ENCODE peak calls at places on chromosomes 3 and 15, in nine cellular contexts. F is caudate nucleus, P is T-helper 17 cell, R is nephron progenitor cell, E is GOT3, D is T-helper 2 cell, C is left ventricle myocardium inferior, O is AG08395, L is SJSA1. Y is an unnamed sample.

GRCh38 chr15:44033894-44034293 is 161.2 kb downstream of the FRMD5 start:
- DNase-seq in R (no peak), D (no peak), F (no peak), E (peak), C (no peak), O (peak), L (no peak), P (no peak), Y (no peak)

GRCh38 chr3:55180161-55180560 is 252.3 kb upstream of the LRTM1 start:
- DNase-seq in O (peak), P (no peak), R (no peak), F (no peak), L (no peak), D (no peak), C (no peak), E (no peak), Y (no peak)

GRCh38 chr3:45236964-45237363 is 10.9 kb upstream of the TMEM158 start:
- DNase-seq in E (no peak), L (no peak), R (no peak), F (no peak), O (no peak), P (no peak), D (no peak), C (no peak), Y (no peak)

GRCh38 chr3:15326037-15326436 is 6.3 kb downstream of the SH3BP5 start:
- DNase-seq in F (no peak), D (no peak), R (no peak), O (no peak), C (no peak), E (no peak), P (no peak), L (no peak), Y (no peak)

GRCh38 chr3:158794206-158794605 is 7.6 kb upstream of the MFSD1 start:
- DNase-seq in L (no peak), C (no peak), P (no peak), F (no peak), E (no peak), O (no peak), R (no peak), D (no peak), Y (no peak)

GRCh38 chr3:12829886-12830784 is 11.2 kb downstream of the RPL32 start:
- DNase-seq in F (no peak), O (no peak), R (no peak), D (no peak), C (no peak), P (no peak), E (no peak), L (no peak), Y (no peak)

GRCh38 chr3:30886888-30887287 is 7.6 kb downstream of the GADL1 start:
- DNase-seq in C (no peak), P (no peak), E (no peak), L (no peak), R (no peak), D (no peak), O (no peak), F (no peak), Y (no peak)

GRCh38 chr3:104629038-104629437 is 737.7 kb upstream of the ALCAM start:
- DNase-seq in D (no peak), L (no peak), C (no peak), F (no peak), R (no peak), E (no peak), O (peak), P (no peak), Y (no peak)

GRCh38 chr3:30475038-30475808 is 131.2 kb upstream of the TGFBR2 start:
- DNase-seq in O (no peak), P (no peak), L (no peak), R (no peak), F (no peak), D (no peak), C (no peak), E (no peak), Y (peak)

GRCh38 chr3:120203016-120203415 is 82.0 kb downstream of the GPR156 start:
- DNase-seq in L (no peak), R (no peak), D (no peak), E (no peak), P (no peak), C (no peak), O (peak), F (no peak), Y (no peak)

GRCh38 chr3:113084777-113085176 is 94.0 kb downstream of the GTPBP8 start:
- DNase-seq in E (no peak), R (no peak), P (no peak), D (no peak), C (peak), F (no peak), O (peak), L (no peak), Y (no peak)

GRCh38 chr15:66042624-66043023 is 173.3 kb downstream of the RAB11A start:
- DNase-seq in D (no peak), E (no peak), F (no peak), L (no peak), R (no peak), O (no peak), P (no peak), C (no peak), Y (no peak)

GRCh38 chr3:52281980-52282801 is 3.7 kb upstream of the WDR82 start:
- DNase-seq in D (peak), R (no peak), P (no peak), L (no peak), C (no peak), F (no peak), O (no peak), E (no peak), Y (no peak)

GRCh38 chr15:47514251-47514652 is 203.1 kb upstream of the SEMA6D start:
- DNase-seq in P (no peak), L (no peak), F (no peak), R (no peak), E (no peak), O (peak), D (no peak), C (no peak), Y (no peak)

GRCh38 chr3:174613173-174613572 is 246.0 kb upstream of the NAALADL2 start:
- DNase-seq in F (no peak), R (no peak), P (no peak), E (no peak), L (no peak), D (no peak), O (no peak), C (no peak), Y (no peak)

GRCh38 chr3:111852540-111852939 is 6.5 kb upstream of the PHLDB2 start:
- DNase-seq in R (no peak), E (no peak), C (no peak), D (no peak), O (no peak), F (no peak), L (no peak), P (no peak), Y (no peak)

GRCh38 chr3:139523718-139524117 is 15.8 kb downstream of the RBP1 start:
- DNase-seq in O (no peak), R (no peak), F (no peak), P (no peak), L (peak), D (no peak), E (no peak), C (no peak), Y (no peak)

Y was measured in stimulated activated naive CD8-positive, alpha-beta T cell treated with anti-CD3 and anti-CD28 coated beads, Interleukin-15, Interleukin-2, amounts not matched to agents 100 U/mL and 50 U/mL, for 24 hours.